ENCODE peak calls at places on chromosomes 12 and 14, in five cellular contexts. T is mesendoderm, Z is mammary epithelial cell, C is cardiac muscle cell, X is fibroblast of the aortic adventitia. I is an unnamed sample.

GRCh38 chr14:32693114-32693513 is 245.6 kb upstream of the NPAS3 start:
- DNase-seq in T (peak; percentile 14), Z (peak; percentile 43), C (no peak), X (peak; percentile 70), I (peak; percentile 58)

GRCh38 chr14:60565211-60565610 is 56.3 kb downstream of the SIX6 start:
- DNase-seq in T (no peak), Z (peak; percentile 45), C (no peak), X (peak; percentile 97), I (peak; percentile 93)

GRCh38 chr14:30906752-30907658 is 32.6 kb downstream of the COCH start:
- DNase-seq in T (no peak), Z (peak; percentile 34), C (no peak), X (peak; percentile 25), I (no peak)

GRCh38 chr12:76259660-76260389 is 88.4 kb downstream of the BBS10 start:
- DNase-seq in T (peak; percentile 68), Z (peak; percentile 83), C (no peak), X (peak; percentile 93), I (peak; percentile 91)

GRCh38 chr12:55974308-55974724 is 438 bp downstream of the RAB5B start:
- DNase-seq in T (peak; percentile 88), Z (peak; percentile 49), C (peak; percentile 76), X (no peak), I (peak; percentile 45)

GRCh38 chr14:69054030-69054429 is 74.9 kb upstream of the ACTN1 start:
- DNase-seq in T (no peak), Z (no peak), C (no peak), X (no peak), I (no peak)

GRCh38 chr14:39430762-39431415 is 1.3 kb downstream of the FBXO33 start:
- DNase-seq in T (no peak), Z (peak; percentile 6), C (no peak), X (peak; percentile 15), I (peak; percentile 12)

GRCh38 chr12:13471471-13471870 is 274.9 kb downstream of the EMP1 start:
- DNase-seq in T (peak; percentile 3), Z (no peak), C (no peak), X (no peak), I (no peak)

GRCh38 chr14:26606729-26607128 is 8.9 kb upstream of the NOVA1 start:
- DNase-seq in T (no peak), Z (no peak), C (no peak), X (peak; percentile 70), I (peak; percentile 3)

GRCh38 chr12:5586201-5586600 is 154.3 kb downstream of the NTF3 start:
- DNase-seq in T (peak; percentile 67), Z (no peak), C (no peak), X (no peak), I (peak; percentile 75)

GRCh38 chr12:18415227-18415626 is 153.9 kb downstream of the PIK3C2G start:
- DNase-seq in T (peak; percentile 6), Z (no peak), C (no peak), X (no peak), I (no peak)

GRCh38 chr12:103901518-103902173 is 28.6 kb upstream of the HSP90B1 start:
- DNase-seq in T (no peak), Z (no peak), C (no peak), X (no peak), I (no peak)

GRCh38 chr12:114812858-114813761 is 129.1 kb upstream of the TBX3 start:
- DNase-seq in T (peak; percentile 40), Z (no peak), C (no peak), X (no peak), I (no peak)

GRCh38 chr12:4910502-4911315 is 1.0 kb downstream of the KCNA1 start:
- DNase-seq in T (no peak), Z (no peak), C (no peak), X (peak; percentile 3), I (peak; percentile 5)

GRCh38 chr12:41795910-41796309 is 348.8 kb downstream of the GXYLT1 start:
- DNase-seq in T (peak; percentile 73), Z (no peak), C (peak; percentile 48), X (no peak), I (no peak)

GRCh38 chr12:113136128-113136989 is 798 bp upstream of the RASAL1 start:
- DNase-seq in T (peak; percentile 62), Z (no peak), C (no peak), X (no peak), I (no peak)

GRCh38 chr14:104247336-104248202 is 109.2 kb downstream of the KIF26A start:
- DNase-seq in T (no peak), Z (no peak), C (no peak), X (no peak), I (no peak)

GRCh38 chr12:22625671-22626251 is 790 bp downstream of the ETNK1 start:
- DNase-seq in T (peak; percentile 81), Z (peak; percentile 72), C (peak; percentile 47), X (peak; percentile 36), I (peak; percentile 9)

GRCh38 chr14:33375781-33376180 is 437.1 kb downstream of the NPAS3 start:
- DNase-seq in T (no peak), Z (no peak), C (no peak), X (peak; percentile 7), I (peak; percentile 31)

GRCh38 chr14:53630336-53630735 is 326.3 kb downstream of the BMP4 start:
- DNase-seq in T (no peak), Z (no peak), C (peak; percentile 4), X (no peak), I (no peak)

GRCh38 chr12:54725233-54725843 is 77.2 kb upstream of the DCD start:
- DNase-seq in T (peak; percentile 79), Z (no peak), C (peak; percentile 55), X (peak; percentile 9), I (peak; percentile 6)

GRCh38 chr14:69323266-69323966 is 63.5 kb downstream of the GALNT16 start:
- DNase-seq in T (no peak), Z (no peak), C (no peak), X (no peak), I (no peak)

GRCh38 chr12:39372929-39373328 is 70.0 kb downstream of the KIF21A start:
- DNase-seq in T (no peak), Z (peak; percentile 36), C (no peak), X (no peak), I (no peak)

GRCh38 chr12:25155031-25155576 is 39.9 kb downstream of the DNAI7 start:
- DNase-seq in T (peak; percentile 34), Z (no peak), C (peak; percentile 14), X (peak; percentile 53), I (peak; percentile 30)

GRCh38 chr12:15163001-15163400 is 58.2 kb downstream of the RERG start:
- DNase-seq in T (no peak), Z (peak; percentile 13), C (no peak), X (no peak), I (no peak)

GRCh38 chr12:65113621-65114035 is 7.5 kb downstream of the WIF1 start:
- DNase-seq in T (no peak), Z (no peak), C (no peak), X (no peak), I (peak; percentile 13)

GRCh38 chr14:104393898-104394605 is 185.5 kb upstream of the C14orf180 start:
- DNase-seq in T (no peak), Z (no peak), C (no peak), X (no peak), I (no peak)

GRCh38 chr12:10293570-10294227 is 14.0 kb upstream of the KLRD1 start:
- DNase-seq in T (no peak), Z (no peak), C (no peak), X (no peak), I (no peak)
- H3K4me3 ChIP-seq in T (no peak overlapping the region), Z (no peak overlapping the region), C (no peak overlapping the region), X (no peak overlapping the region), I (no peak overlapping the region)

GRCh38 chr12:99261256-99261655 is 386.3 kb upstream of the GARIN6 start:
- DNase-seq in T (no peak), Z (no peak), C (no peak), X (no peak), I (no peak)

GRCh38 chr12:99253068-99253467 is 394.5 kb upstream of the GARIN6 start:
- DNase-seq in T (peak; percentile 41), Z (no peak), C (peak; percentile 17), X (no peak), I (no peak)

GRCh38 chr12:99259040-99259934 is 388.3 kb upstream of the GARIN6 start:
- DNase-seq in T (peak; percentile 39), Z (no peak), C (no peak), X (no peak), I (no peak)

GRCh38 chr12:99260597-99260996 is 387.0 kb upstream of the GARIN6 start:
- DNase-seq in T (no peak), Z (no peak), C (no peak), X (no peak), I (no peak)

GRCh38 chr12:99257672-99258071 is 389.9 kb upstream of the GARIN6 start:
- DNase-seq in T (no peak), Z (no peak), C (no peak), X (no peak), I (no peak)
- H3K4me3 ChIP-seq in T (no peak overlapping the region), Z (no peak overlapping the region), C (no peak overlapping the region), X (no peak overlapping the region), I (no peak overlapping the region)

GRCh38 chr12:51905507-51906438 is 1.5 kb upstream of the ACVRL1 start:
- DNase-seq in T (peak; percentile 90), Z (no peak), C (no peak), X (peak; percentile 84), I (peak; percentile 91)
- H3K4me3 ChIP-seq in T (no peak overlapping the region), Z (no peak overlapping the region), C (no peak overlapping the region), X (no peak overlapping the region), I (peak overlapping the region; percentile 41)

GRCh38 chr12:11758087-11758837 is 108.8 kb downstream of the ETV6 start:
- DNase-seq in T (no peak), Z (no peak), C (no peak), X (no peak), I (no peak)
- H3K4me3 ChIP-seq in T (no peak overlapping the region), Z (no peak overlapping the region), C (no peak overlapping the region), X (no peak overlapping the region), I (no peak overlapping the region)

GRCh38 chr12:62778187-62778586 is 156.8 kb downstream of the PPM1H start:
- DNase-seq in T (no peak), Z (no peak), C (no peak), X (no peak), I (no peak)
- H3K4me3 ChIP-seq in T (no peak overlapping the region), Z (no peak overlapping the region), C (no peak overlapping the region), X (no peak overlapping the region), I (no peak overlapping the region)

DNA sequence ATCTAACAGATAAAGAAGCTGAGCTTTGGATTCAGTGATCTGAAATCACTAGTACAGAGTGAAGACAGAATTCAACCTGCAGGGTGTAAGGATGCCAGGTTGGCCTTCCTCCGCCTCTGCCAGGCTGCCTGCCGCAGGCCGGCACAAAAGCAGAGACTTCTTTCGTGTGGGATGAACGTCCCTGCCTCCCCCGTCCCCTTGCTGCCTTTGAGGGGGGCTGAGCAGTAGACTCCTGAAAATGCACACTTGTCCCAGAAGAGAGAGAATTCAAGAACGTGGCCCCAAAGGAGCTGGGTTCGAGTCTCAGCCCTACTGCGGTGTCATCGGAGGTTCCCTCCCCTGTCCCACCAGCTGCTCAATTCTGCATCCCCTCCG is 154.3 kb downstream of the BCL11B start:
- DNase-seq in T (no peak), Z (no peak), C (no peak), X (no peak), I (no peak)
- H3K4me3 ChIP-seq in T (no peak overlapping the region), Z (no peak overlapping the region), C (no peak overlapping the region), X (no peak overlapping the region), I (no peak overlapping the region)

GRCh38 chr14:20631023-20631820 is 10.3 kb downstream of the OR6S1 start:
- DNase-seq in T (peak; percentile 85), Z (peak; percentile 49), C (peak; percentile 43), X (peak; percentile 76), I (peak; percentile 53)
- H3K4me3 ChIP-seq in T (peak overlapping the region; percentile 71), Z (peak overlapping the region; percentile 53), C (peak overlapping the region; percentile 43), X (peak overlapping the region; percentile 61), I (peak overlapping the region; percentile 50)

I was measured in AG10803.